ENCODE peak calls at places on chromosomes 3 and 15, in seven cellular contexts. One of them, this sample, is unnamed.

GRCh38 chr15:99106417-99107220 is 1.7 kb downstream of the SYNM start:
- DNase-seq in endothelial cell: no peak
- DNase-seq in kidney epithelial cell: no peak
- DNase-seq in RWPE1: no peak
- DNase-seq in tibial nerve: no peak
- DNase-seq in A549: no peak
- DNase-seq in keratinocyte: no peak
- DNase-seq in this sample: no peak

GRCh38 chr15:94421711-94422110 is 190.3 kb downstream of the MCTP2 start:
- DNase-seq in endothelial cell: no peak
- DNase-seq in kidney epithelial cell: no peak
- DNase-seq in RWPE1: no peak
- DNase-seq in tibial nerve: no peak
- DNase-seq in A549: no peak
- DNase-seq in keratinocyte: no peak
- DNase-seq in this sample: no peak

GRCh38 chr3:51942603-51943450 is 664 bp downstream of the PARP3 start:
- DNase-seq in endothelial cell: no peak
- DNase-seq in kidney epithelial cell: no peak
- DNase-seq in RWPE1: peak
- DNase-seq in tibial nerve: peak
- DNase-seq in A549: peak
- DNase-seq in keratinocyte: no peak
- DNase-seq in this sample: no peak

GRCh38 chr3:122609798-122610559 is 32.5 kb downstream of the PARP15 start:
- DNase-seq in endothelial cell: no peak
- DNase-seq in kidney epithelial cell: peak
- DNase-seq in RWPE1: peak
- DNase-seq in tibial nerve: no peak
- DNase-seq in A549: peak
- DNase-seq in keratinocyte: no peak
- DNase-seq in this sample: no peak

GRCh38 chr3:120393252-120393651 is 44.1 kb upstream of the LRRC58 start:
- DNase-seq in endothelial cell: no peak
- DNase-seq in kidney epithelial cell: no peak
- DNase-seq in RWPE1: no peak
- DNase-seq in tibial nerve: no peak
- DNase-seq in A549: no peak
- DNase-seq in keratinocyte: no peak
- DNase-seq in this sample: no peak

GRCh38 chr15:80431635-80432034 is 27.5 kb downstream of the ARNT2 start:
- DNase-seq in endothelial cell: no peak
- DNase-seq in kidney epithelial cell: no peak
- DNase-seq in RWPE1: no peak
- DNase-seq in tibial nerve: no peak
- DNase-seq in A549: no peak
- DNase-seq in keratinocyte: no peak
- DNase-seq in this sample: no peak

GRCh38 chr3:29605845-29606244 is 325.0 kb downstream of the RBMS3 start:
- DNase-seq in endothelial cell: no peak
- DNase-seq in kidney epithelial cell: no peak
- DNase-seq in RWPE1: no peak
- DNase-seq in tibial nerve: no peak
- DNase-seq in A549: peak
- DNase-seq in keratinocyte: no peak
- DNase-seq in this sample: no peak

GRCh38 chr3:126728680-126729079 is 24.6 kb downstream of the CHCHD6 start:
- DNase-seq in endothelial cell: no peak
- DNase-seq in kidney epithelial cell: no peak
- DNase-seq in RWPE1: no peak
- DNase-seq in tibial nerve: no peak
- DNase-seq in A549: no peak
- DNase-seq in keratinocyte: no peak
- DNase-seq in this sample: no peak

GRCh38 chr3:43217633-43218032 is 68.7 kb upstream of the SNRK start:
- DNase-seq in endothelial cell: no peak
- DNase-seq in kidney epithelial cell: no peak
- DNase-seq in RWPE1: no peak
- DNase-seq in tibial nerve: no peak
- DNase-seq in A549: no peak
- DNase-seq in keratinocyte: no peak
- DNase-seq in this sample: no peak

GRCh38 chr3:43214616-43215015 is 71.7 kb upstream of the SNRK start:
- DNase-seq in endothelial cell: no peak
- DNase-seq in kidney epithelial cell: peak
- DNase-seq in RWPE1: peak
- DNase-seq in tibial nerve: no peak
- DNase-seq in A549: no peak
- DNase-seq in keratinocyte: peak
- DNase-seq in this sample: no peak

GRCh38 chr3:43217206-43217605 is 69.1 kb upstream of the SNRK start:
- DNase-seq in endothelial cell: no peak
- DNase-seq in kidney epithelial cell: no peak
- DNase-seq in RWPE1: no peak
- DNase-seq in tibial nerve: no peak
- DNase-seq in A549: no peak
- DNase-seq in keratinocyte: no peak
- DNase-seq in this sample: no peak

GRCh38 chr3:43215138-43215537 is 71.2 kb upstream of the SNRK start:
- DNase-seq in endothelial cell: no peak
- DNase-seq in kidney epithelial cell: no peak
- DNase-seq in RWPE1: no peak
- DNase-seq in tibial nerve: peak
- DNase-seq in A549: no peak
- DNase-seq in keratinocyte: no peak
- DNase-seq in this sample: no peak

DNA sequence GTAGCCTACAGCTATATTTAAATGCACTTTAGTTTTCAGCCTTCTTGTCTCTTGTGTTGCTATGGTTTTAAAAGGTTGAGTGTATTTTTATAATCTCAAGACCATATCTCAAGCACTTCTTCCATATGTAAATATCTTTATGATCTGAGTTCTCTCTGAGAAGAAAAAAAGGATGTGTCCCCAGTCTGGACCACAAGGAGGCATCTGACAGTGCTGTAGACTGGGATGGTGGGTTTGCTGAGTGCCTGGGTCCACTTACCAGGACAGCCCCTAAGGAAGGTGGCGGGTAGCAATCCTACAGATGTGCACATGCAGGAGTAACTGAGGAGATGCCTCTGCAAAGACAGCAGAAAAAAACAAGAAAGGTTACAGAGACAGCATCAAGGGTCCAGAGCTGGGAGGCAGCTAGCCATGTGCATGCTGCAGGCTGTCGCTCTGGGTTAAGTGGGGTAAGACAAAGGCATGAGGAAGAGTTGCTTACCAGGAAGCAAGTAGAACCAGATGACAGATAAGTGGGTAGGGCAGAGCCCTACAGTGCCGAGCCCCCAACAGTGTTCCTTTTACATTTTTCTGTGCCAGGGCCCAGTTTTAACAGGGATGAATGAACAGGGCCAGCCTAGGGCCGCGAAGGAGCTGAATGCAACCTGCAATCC is 70.5 kb upstream of the SNRK start:
- DNase-seq in endothelial cell: no peak
- DNase-seq in kidney epithelial cell: no peak
- DNase-seq in RWPE1: no peak
- DNase-seq in tibial nerve: no peak
- DNase-seq in A549: no peak
- DNase-seq in keratinocyte: no peak
- DNase-seq in this sample: no peak
- TF ChIP-seq CTCF in endothelial cell: peak
- TF ChIP-seq CTCF in kidney epithelial cell: no peak
- TF ChIP-seq CTCF in RWPE1: no peak
- TF ChIP-seq CTCF in tibial nerve: no peak
- TF ChIP-seq CTCF in A549: no peak
- TF ChIP-seq CTCF in keratinocyte: peak
- TF ChIP-seq CTCF in this sample: peak

GRCh38 chr15:41096178-41096577 is 19.9 kb downstream of the INO80 start:
- DNase-seq in endothelial cell: no peak
- DNase-seq in kidney epithelial cell: no peak
- DNase-seq in RWPE1: no peak
- DNase-seq in tibial nerve: no peak
- DNase-seq in A549: no peak
- DNase-seq in keratinocyte: no peak
- DNase-seq in this sample: no peak
- TF ChIP-seq CTCF in endothelial cell: no peak
- TF ChIP-seq CTCF in kidney epithelial cell: no peak
- TF ChIP-seq CTCF in RWPE1: no peak
- TF ChIP-seq CTCF in tibial nerve: no peak
- TF ChIP-seq CTCF in A549: no peak
- TF ChIP-seq CTCF in keratinocyte: no peak
- TF ChIP-seq CTCF in this sample: no peak

GRCh38 chr15:101772921-101773320 is 30.4 kb upstream of the OR4F6 start:
- DNase-seq in endothelial cell: no peak
- DNase-seq in kidney epithelial cell: no peak
- DNase-seq in RWPE1: no peak
- DNase-seq in tibial nerve: no peak
- DNase-seq in A549: no peak
- DNase-seq in keratinocyte: no peak
- DNase-seq in this sample: no peak

GRCh38 chr15:101775136-101775535 is 28.2 kb upstream of the OR4F6 start:
- DNase-seq in endothelial cell: no peak
- DNase-seq in kidney epithelial cell: no peak
- DNase-seq in RWPE1: no peak
- DNase-seq in tibial nerve: no peak
- DNase-seq in A549: no peak
- DNase-seq in keratinocyte: no peak
- DNase-seq in this sample: no peak

DNA sequence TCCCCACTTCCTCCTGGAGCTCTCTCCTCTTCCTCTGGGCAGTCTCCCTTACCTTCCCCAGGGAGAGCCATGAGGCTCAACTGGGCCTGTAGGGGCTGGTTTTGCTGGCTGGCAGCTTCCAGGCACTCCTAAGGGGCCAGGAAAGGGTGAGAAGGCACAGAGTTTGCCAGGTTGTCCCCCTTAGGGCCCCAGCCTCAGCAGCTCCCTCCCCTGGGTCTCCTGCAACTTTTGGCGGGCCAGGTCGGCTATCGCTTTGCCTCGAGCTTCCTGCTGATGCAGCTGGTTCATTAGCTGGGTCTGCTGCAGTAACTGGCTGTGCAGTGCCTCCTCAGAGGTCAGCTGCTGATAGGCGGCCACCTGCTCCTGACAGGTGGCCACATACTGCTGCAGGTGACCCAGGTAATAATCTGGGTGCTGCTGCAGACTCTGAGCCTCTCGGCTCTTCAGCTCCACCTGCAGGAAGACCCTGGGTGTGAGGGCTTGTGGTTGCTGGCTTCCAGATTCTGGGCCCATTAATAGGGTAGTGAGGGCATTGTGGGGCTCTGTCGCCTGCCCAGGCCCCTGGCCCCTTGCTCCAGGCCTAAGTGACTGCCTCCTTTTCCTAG is 29.7 kb upstream of the OR4F6 start:
- DNase-seq in endothelial cell: no peak
- DNase-seq in kidney epithelial cell: no peak
- DNase-seq in RWPE1: no peak
- DNase-seq in tibial nerve: no peak
- DNase-seq in A549: peak
- DNase-seq in keratinocyte: no peak
- DNase-seq in this sample: no peak
- TF ChIP-seq CTCF in endothelial cell: peak
- TF ChIP-seq CTCF in kidney epithelial cell: no peak
- TF ChIP-seq CTCF in RWPE1: no peak
- TF ChIP-seq CTCF in tibial nerve: no peak
- TF ChIP-seq CTCF in A549: no peak
- TF ChIP-seq CTCF in keratinocyte: peak
- TF ChIP-seq CTCF in this sample: no peak

DNA sequence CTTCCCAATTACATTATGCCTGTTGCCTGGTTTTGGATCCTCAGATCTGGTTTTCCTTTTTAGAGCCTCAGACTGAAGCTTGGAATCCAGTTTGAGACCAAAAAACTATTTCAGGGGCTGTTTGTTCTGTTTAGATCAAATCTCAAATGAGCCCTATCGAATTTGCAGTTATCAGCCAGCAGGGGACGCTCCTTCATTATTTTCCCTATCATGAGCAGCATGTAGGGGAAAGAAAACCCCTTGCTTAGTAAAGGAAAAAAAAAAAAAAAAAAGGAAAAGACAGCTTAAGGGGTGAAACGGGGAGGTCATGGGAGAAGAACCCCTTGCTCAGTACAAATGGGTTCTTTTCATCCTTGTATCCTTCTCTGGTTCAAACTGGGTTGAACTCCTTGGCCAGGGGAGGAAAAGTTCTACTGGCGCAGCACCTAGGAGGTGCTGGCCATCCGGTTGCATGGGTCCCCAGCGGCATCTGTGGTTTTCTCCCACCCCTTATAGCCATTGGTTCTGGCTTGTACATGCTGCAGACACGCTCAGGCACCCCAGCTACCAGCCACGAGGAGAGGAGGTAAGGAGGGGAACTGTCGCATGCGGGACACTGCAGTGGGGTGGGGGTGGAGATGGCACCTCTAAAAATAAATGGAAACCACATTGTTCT is 1375.1 kb upstream of the ALCAM start:
- DNase-seq in endothelial cell: peak
- DNase-seq in kidney epithelial cell: no peak
- DNase-seq in RWPE1: no peak
- DNase-seq in tibial nerve: no peak
- DNase-seq in A549: peak
- DNase-seq in keratinocyte: no peak
- DNase-seq in this sample: no peak
- TF ChIP-seq CTCF in endothelial cell: peak
- TF ChIP-seq CTCF in kidney epithelial cell: peak
- TF ChIP-seq CTCF in RWPE1: no peak
- TF ChIP-seq CTCF in tibial nerve: no peak
- TF ChIP-seq CTCF in A549: peak
- TF ChIP-seq CTCF in keratinocyte: no peak
- TF ChIP-seq CTCF in this sample: peak

GRCh38 chr15:32855942-32856341 is 138.1 kb downstream of the GREM1 start:
- DNase-seq in endothelial cell: no peak
- DNase-seq in kidney epithelial cell: peak
- DNase-seq in RWPE1: peak
- DNase-seq in tibial nerve: no peak
- DNase-seq in A549: peak
- DNase-seq in keratinocyte: peak
- DNase-seq in this sample: no peak
- TF ChIP-seq CTCF in endothelial cell: no peak
- TF ChIP-seq CTCF in kidney epithelial cell: no peak
- TF ChIP-seq CTCF in RWPE1: no peak
- TF ChIP-seq CTCF in tibial nerve: no peak
- TF ChIP-seq CTCF in A549: no peak
- TF ChIP-seq CTCF in keratinocyte: no peak
- TF ChIP-seq CTCF in this sample: no peak

This sample was measured in neural crest cell.